ENCODE peak calls at places on chromosomes 2 and 18, in seven cellular contexts. One of them, this sample, is unnamed.

GRCh38 chr2:195468771-195469170 is 188.3 kb upstream of the SLC39A10 start:
- DNase-seq in CD8-positive, alpha-beta memory T cell: no peak
- DNase-seq in fibroblast of pulmonary artery: no peak
- DNase-seq in SK-N-SH: no peak
- DNase-seq in H1: no peak
- DNase-seq in mesenchymal stem cell: no peak
- DNase-seq in body of pancreas: no peak
- DNase-seq in this sample: no peak

GRCh38 chr18:13159579-13159978 is 59.0 kb upstream of the LDLRAD4 start:
- DNase-seq in CD8-positive, alpha-beta memory T cell: no peak
- DNase-seq in fibroblast of pulmonary artery: peak; percentile 81
- DNase-seq in SK-N-SH: peak; percentile 73
- DNase-seq in H1: no peak
- DNase-seq in mesenchymal stem cell: peak; percentile 75
- DNase-seq in body of pancreas: no peak
- DNase-seq in this sample: peak; percentile 23

GRCh38 chr2:30147196-30147714 is 448 bp downstream of the YPEL5 start:
- DNase-seq in CD8-positive, alpha-beta memory T cell: no peak
- DNase-seq in fibroblast of pulmonary artery: no peak
- DNase-seq in SK-N-SH: no peak
- DNase-seq in H1: no peak
- DNase-seq in mesenchymal stem cell: no peak
- DNase-seq in body of pancreas: peak; percentile 16
- DNase-seq in this sample: no peak

GRCh38 chr2:144938308-144938709 is 418.4 kb upstream of the ZEB2 start:
- DNase-seq in CD8-positive, alpha-beta memory T cell: no peak
- DNase-seq in fibroblast of pulmonary artery: peak; percentile 95
- DNase-seq in SK-N-SH: peak; percentile 6
- DNase-seq in H1: no peak
- DNase-seq in mesenchymal stem cell: peak; percentile 94
- DNase-seq in body of pancreas: no peak
- DNase-seq in this sample: no peak

GRCh38 chr18:43277164-43277600 is at the start of gene SYT4:
- DNase-seq in CD8-positive, alpha-beta memory T cell: no peak
- DNase-seq in fibroblast of pulmonary artery: peak; percentile 77
- DNase-seq in SK-N-SH: peak; percentile 40
- DNase-seq in H1: peak; percentile 66
- DNase-seq in mesenchymal stem cell: peak; percentile 78
- DNase-seq in body of pancreas: peak; percentile 43
- DNase-seq in this sample: peak; percentile 81

GRCh38 chr2:12602661-12603060 is 114.1 kb upstream of the TRIB2 start:
- DNase-seq in CD8-positive, alpha-beta memory T cell: no peak
- DNase-seq in fibroblast of pulmonary artery: no peak
- DNase-seq in SK-N-SH: no peak
- DNase-seq in H1: no peak
- DNase-seq in mesenchymal stem cell: no peak
- DNase-seq in body of pancreas: no peak
- DNase-seq in this sample: no peak

GRCh38 chr2:235779444-235779896 is 285.6 kb downstream of the AGAP1 start:
- DNase-seq in CD8-positive, alpha-beta memory T cell: no peak
- DNase-seq in fibroblast of pulmonary artery: peak; percentile 74
- DNase-seq in SK-N-SH: peak; percentile 78
- DNase-seq in H1: peak; percentile 71
- DNase-seq in mesenchymal stem cell: peak; percentile 67
- DNase-seq in body of pancreas: peak; percentile 76
- DNase-seq in this sample: peak; percentile 34

GRCh38 chr2:118221952-118222594 is 133.8 kb downstream of the INSIG2 start:
- DNase-seq in CD8-positive, alpha-beta memory T cell: no peak
- DNase-seq in fibroblast of pulmonary artery: peak; percentile 83
- DNase-seq in SK-N-SH: peak; percentile 72
- DNase-seq in H1: no peak
- DNase-seq in mesenchymal stem cell: peak; percentile 70
- DNase-seq in body of pancreas: peak; percentile 56
- DNase-seq in this sample: peak; percentile 40

GRCh38 chr2:42141687-42142475 is 27.3 kb upstream of the EML4 start:
- DNase-seq in CD8-positive, alpha-beta memory T cell: no peak
- DNase-seq in fibroblast of pulmonary artery: peak; percentile 95
- DNase-seq in SK-N-SH: peak; percentile 56
- DNase-seq in H1: no peak
- DNase-seq in mesenchymal stem cell: peak; percentile 85
- DNase-seq in body of pancreas: peak; percentile 68
- DNase-seq in this sample: no peak

GRCh38 chr18:36334798-36335197 is 37.3 kb downstream of the FHOD3 start:
- DNase-seq in CD8-positive, alpha-beta memory T cell: no peak
- DNase-seq in fibroblast of pulmonary artery: no peak
- DNase-seq in SK-N-SH: no peak
- DNase-seq in H1: no peak
- DNase-seq in mesenchymal stem cell: no peak
- DNase-seq in body of pancreas: no peak
- DNase-seq in this sample: no peak

GRCh38 chr2:142131016-142131714 is at the start of gene LRP1B:
- DNase-seq in CD8-positive, alpha-beta memory T cell: no peak
- DNase-seq in fibroblast of pulmonary artery: peak; percentile 52
- DNase-seq in SK-N-SH: peak; percentile 40
- DNase-seq in H1: peak; percentile 3
- DNase-seq in mesenchymal stem cell: peak; percentile 73
- DNase-seq in body of pancreas: peak; percentile 19
- DNase-seq in this sample: no peak

GRCh38 chr2:239146741-239147181 is 254.1 kb downstream of the HDAC4 start:
- DNase-seq in CD8-positive, alpha-beta memory T cell: no peak
- DNase-seq in fibroblast of pulmonary artery: no peak
- DNase-seq in SK-N-SH: no peak
- DNase-seq in H1: no peak
- DNase-seq in mesenchymal stem cell: no peak
- DNase-seq in body of pancreas: no peak
- DNase-seq in this sample: no peak

GRCh38 chr2:151760139-151760650 is 25.9 kb upstream of the NEB start:
- DNase-seq in CD8-positive, alpha-beta memory T cell: no peak
- DNase-seq in fibroblast of pulmonary artery: peak; percentile 26
- DNase-seq in SK-N-SH: no peak
- DNase-seq in H1: peak; percentile 7
- DNase-seq in mesenchymal stem cell: no peak
- DNase-seq in body of pancreas: no peak
- DNase-seq in this sample: no peak

GRCh38 chr2:131154071-131154531 is 49.0 kb downstream of the PLEKHB2 start:
- DNase-seq in CD8-positive, alpha-beta memory T cell: peak; percentile 49
- DNase-seq in fibroblast of pulmonary artery: peak; percentile 62
- DNase-seq in SK-N-SH: peak; percentile 92
- DNase-seq in H1: no peak
- DNase-seq in mesenchymal stem cell: peak; percentile 67
- DNase-seq in body of pancreas: peak; percentile 62
- DNase-seq in this sample: no peak

GRCh38 chr2:169767243-169767888 is 31.3 kb upstream of the SSB start:
- DNase-seq in CD8-positive, alpha-beta memory T cell: peak; percentile 34
- DNase-seq in fibroblast of pulmonary artery: peak; percentile 76
- DNase-seq in SK-N-SH: peak; percentile 63
- DNase-seq in H1: no peak
- DNase-seq in mesenchymal stem cell: peak; percentile 53
- DNase-seq in body of pancreas: peak; percentile 66
- DNase-seq in this sample: peak; percentile 22

GRCh38 chr2:40488101-40488598 is 36.3 kb upstream of the SLC8A1 start:
- DNase-seq in CD8-positive, alpha-beta memory T cell: no peak
- DNase-seq in fibroblast of pulmonary artery: peak; percentile 67
- DNase-seq in SK-N-SH: peak; percentile 32
- DNase-seq in H1: no peak
- DNase-seq in mesenchymal stem cell: peak; percentile 50
- DNase-seq in body of pancreas: no peak
- DNase-seq in this sample: no peak
- H3K4me3 ChIP-seq in CD8-positive, alpha-beta memory T cell: no peak overlapping the region
- H3K4me3 ChIP-seq in fibroblast of pulmonary artery: no peak overlapping the region
- H3K4me3 ChIP-seq in SK-N-SH: no peak overlapping the region
- H3K4me3 ChIP-seq in H1: no peak overlapping the region
- H3K4me3 ChIP-seq in mesenchymal stem cell: peak overlapping the region; percentile 76
- H3K4me3 ChIP-seq in body of pancreas: no peak overlapping the region
- H3K4me3 ChIP-seq in this sample: no peak overlapping the region

GRCh38 chr18:217532-218334 is 50.1 kb downstream of the THOC1 start:
- DNase-seq in CD8-positive, alpha-beta memory T cell: no peak
- DNase-seq in fibroblast of pulmonary artery: no peak
- DNase-seq in SK-N-SH: no peak
- DNase-seq in H1: no peak
- DNase-seq in mesenchymal stem cell: no peak
- DNase-seq in body of pancreas: no peak
- DNase-seq in this sample: no peak

GRCh38 chr18:215448-216010 is 52.3 kb downstream of the THOC1 start:
- DNase-seq in CD8-positive, alpha-beta memory T cell: no peak
- DNase-seq in fibroblast of pulmonary artery: no peak
- DNase-seq in SK-N-SH: no peak
- DNase-seq in H1: no peak
- DNase-seq in mesenchymal stem cell: no peak
- DNase-seq in body of pancreas: no peak
- DNase-seq in this sample: peak; percentile 91

DNA sequence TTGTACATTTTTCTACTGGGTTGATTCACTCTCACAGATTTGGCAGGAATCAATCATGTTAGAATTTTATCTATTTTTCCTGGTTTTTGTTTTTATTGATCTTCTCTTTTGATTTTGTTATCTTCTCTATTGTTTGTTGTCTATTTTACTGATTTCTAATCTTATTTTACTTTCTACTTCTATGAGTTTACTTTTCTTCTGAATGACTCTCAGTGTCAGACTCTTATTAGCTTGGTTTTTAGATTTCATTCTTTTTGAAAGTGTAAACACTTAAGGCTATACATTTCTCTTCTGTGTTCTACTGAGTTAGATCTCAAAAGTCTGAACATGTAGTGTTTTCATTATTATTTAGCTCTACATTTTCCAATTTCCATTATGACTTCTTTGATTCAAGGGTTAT is 47.1 kb downstream of the THOC1 start:
- DNase-seq in CD8-positive, alpha-beta memory T cell: no peak
- DNase-seq in fibroblast of pulmonary artery: no peak
- DNase-seq in SK-N-SH: no peak
- DNase-seq in H1: no peak
- DNase-seq in mesenchymal stem cell: no peak
- DNase-seq in body of pancreas: no peak
- DNase-seq in this sample: no peak
- H3K4me3 ChIP-seq in CD8-positive, alpha-beta memory T cell: no peak overlapping the region
- H3K4me3 ChIP-seq in fibroblast of pulmonary artery: no peak overlapping the region
- H3K4me3 ChIP-seq in SK-N-SH: no peak overlapping the region
- H3K4me3 ChIP-seq in H1: no peak overlapping the region
- H3K4me3 ChIP-seq in mesenchymal stem cell: no peak overlapping the region
- H3K4me3 ChIP-seq in body of pancreas: no peak overlapping the region
- H3K4me3 ChIP-seq in this sample: no peak overlapping the region

GRCh38 chr2:177257471-177257870 is 7.1 kb downstream of the NFE2L2 start:
- DNase-seq in CD8-positive, alpha-beta memory T cell: no peak
- DNase-seq in fibroblast of pulmonary artery: no peak
- DNase-seq in SK-N-SH: no peak
- DNase-seq in H1: no peak
- DNase-seq in mesenchymal stem cell: no peak
- DNase-seq in body of pancreas: no peak
- DNase-seq in this sample: no peak
- H3K4me3 ChIP-seq in CD8-positive, alpha-beta memory T cell: no peak overlapping the region
- H3K4me3 ChIP-seq in fibroblast of pulmonary artery: no peak overlapping the region
- H3K4me3 ChIP-seq in SK-N-SH: no peak overlapping the region
- H3K4me3 ChIP-seq in H1: no peak overlapping the region
- H3K4me3 ChIP-seq in mesenchymal stem cell: no peak overlapping the region
- H3K4me3 ChIP-seq in body of pancreas: no peak overlapping the region
- H3K4me3 ChIP-seq in this sample: no peak overlapping the region

DNA sequence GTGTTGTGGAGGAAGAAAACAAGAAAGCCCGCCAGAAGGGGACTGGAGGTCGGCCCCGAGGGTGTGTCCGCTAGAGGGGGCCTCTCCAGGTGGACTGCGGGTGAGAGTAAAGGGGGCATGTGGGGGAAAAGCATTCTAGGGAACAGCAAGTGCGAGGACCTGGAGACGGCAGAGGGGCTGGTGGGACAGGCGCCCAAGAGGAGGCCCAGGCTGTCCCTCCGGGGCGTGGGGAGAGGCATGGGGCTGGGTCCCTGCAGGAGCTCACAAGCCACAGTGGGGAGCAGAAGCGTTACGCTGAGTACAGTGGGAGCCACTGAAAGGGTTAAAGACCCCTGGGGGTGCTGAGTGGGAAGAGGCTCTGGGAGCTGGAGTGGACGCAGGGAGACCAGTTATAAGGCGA is 1.6 kb upstream of the KLF11 start:
- DNase-seq in CD8-positive, alpha-beta memory T cell: no peak
- DNase-seq in fibroblast of pulmonary artery: no peak
- DNase-seq in SK-N-SH: no peak
- DNase-seq in H1: no peak
- DNase-seq in mesenchymal stem cell: no peak
- DNase-seq in body of pancreas: no peak
- DNase-seq in this sample: no peak
- H3K4me3 ChIP-seq in CD8-positive, alpha-beta memory T cell: no peak overlapping the region
- H3K4me3 ChIP-seq in fibroblast of pulmonary artery: no peak overlapping the region
- H3K4me3 ChIP-seq in SK-N-SH: no peak overlapping the region
- H3K4me3 ChIP-seq in H1: peak overlapping the region; percentile 72
- H3K4me3 ChIP-seq in mesenchymal stem cell: no peak overlapping the region
- H3K4me3 ChIP-seq in body of pancreas: no peak overlapping the region
- H3K4me3 ChIP-seq in this sample: no peak overlapping the region

GRCh38 chr2:216694826-216695217 is 527 bp downstream of the IGFBP5 start:
- DNase-seq in CD8-positive, alpha-beta memory T cell: no peak
- DNase-seq in fibroblast of pulmonary artery: no peak
- DNase-seq in SK-N-SH: no peak
- DNase-seq in H1: no peak
- DNase-seq in mesenchymal stem cell: no peak
- DNase-seq in body of pancreas: no peak
- DNase-seq in this sample: no peak

GRCh38 chr2:216695401-216695821 is at the start of gene IGFBP5:
- DNase-seq in CD8-positive, alpha-beta memory T cell: no peak
- DNase-seq in fibroblast of pulmonary artery: peak; percentile 81
- DNase-seq in SK-N-SH: peak; percentile 46
- DNase-seq in H1: peak; percentile 66
- DNase-seq in mesenchymal stem cell: peak; percentile 91
- DNase-seq in body of pancreas: peak; percentile 81
- DNase-seq in this sample: no peak

GRCh38 chr2:216693414-216694100 is 1.8 kb downstream of the IGFBP5 start:
- DNase-seq in CD8-positive, alpha-beta memory T cell: no peak
- DNase-seq in fibroblast of pulmonary artery: no peak
- DNase-seq in SK-N-SH: no peak
- DNase-seq in H1: no peak
- DNase-seq in mesenchymal stem cell: peak; percentile 44
- DNase-seq in body of pancreas: no peak
- DNase-seq in this sample: no peak

GRCh38 chr2:216692636-216693413 is 2.5 kb downstream of the IGFBP5 start:
- DNase-seq in CD8-positive, alpha-beta memory T cell: peak; percentile 9
- DNase-seq in fibroblast of pulmonary artery: peak; percentile 29
- DNase-seq in SK-N-SH: peak; percentile 86
- DNase-seq in H1: no peak
- DNase-seq in mesenchymal stem cell: peak; percentile 85
- DNase-seq in body of pancreas: peak; percentile 55
- DNase-seq in this sample: no peak

GRCh38 chr2:216694201-216694825 is 1.0 kb downstream of the IGFBP5 start:
- DNase-seq in CD8-positive, alpha-beta memory T cell: no peak
- DNase-seq in fibroblast of pulmonary artery: peak; percentile 22
- DNase-seq in SK-N-SH: peak; percentile 68
- DNase-seq in H1: no peak
- DNase-seq in mesenchymal stem cell: peak; percentile 70
- DNase-seq in body of pancreas: peak; percentile 54
- DNase-seq in this sample: no peak
- H3K4me3 ChIP-seq in CD8-positive, alpha-beta memory T cell: no peak overlapping the region
- H3K4me3 ChIP-seq in fibroblast of pulmonary artery: peak overlapping the region; percentile 50
- H3K4me3 ChIP-seq in SK-N-SH: peak overlapping the region; percentile 74
- H3K4me3 ChIP-seq in H1: peak overlapping the region; percentile 71
- H3K4me3 ChIP-seq in mesenchymal stem cell: peak overlapping the region; percentile 91
- H3K4me3 ChIP-seq in body of pancreas: peak overlapping the region; percentile 8
- H3K4me3 ChIP-seq in this sample: peak overlapping the region; percentile 14

GRCh38 chr2:54454548-54454921 is 1.6 kb upstream of the SPTBN1 start:
- DNase-seq in CD8-positive, alpha-beta memory T cell: no peak
- DNase-seq in fibroblast of pulmonary artery: no peak
- DNase-seq in SK-N-SH: no peak
- DNase-seq in H1: no peak
- DNase-seq in mesenchymal stem cell: no peak
- DNase-seq in body of pancreas: no peak
- DNase-seq in this sample: no peak
- H3K4me3 ChIP-seq in CD8-positive, alpha-beta memory T cell: no peak overlapping the region
- H3K4me3 ChIP-seq in fibroblast of pulmonary artery: no peak overlapping the region
- H3K4me3 ChIP-seq in SK-N-SH: no peak overlapping the region
- H3K4me3 ChIP-seq in H1: peak overlapping the region; percentile 77
- H3K4me3 ChIP-seq in mesenchymal stem cell: peak overlapping the region; percentile 87
- H3K4me3 ChIP-seq in body of pancreas: no peak overlapping the region
- H3K4me3 ChIP-seq in this sample: no peak overlapping the region

GRCh38 chr2:241228860-241229516 is 40.5 kb downstream of the ANO7 start:
- DNase-seq in CD8-positive, alpha-beta memory T cell: no peak
- DNase-seq in fibroblast of pulmonary artery: no peak
- DNase-seq in SK-N-SH: no peak
- DNase-seq in H1: no peak
- DNase-seq in mesenchymal stem cell: no peak
- DNase-seq in body of pancreas: no peak
- DNase-seq in this sample: no peak
- H3K4me3 ChIP-seq in CD8-positive, alpha-beta memory T cell: no peak overlapping the region
- H3K4me3 ChIP-seq in fibroblast of pulmonary artery: no peak overlapping the region
- H3K4me3 ChIP-seq in SK-N-SH: no peak overlapping the region
- H3K4me3 ChIP-seq in H1: no peak overlapping the region
- H3K4me3 ChIP-seq in mesenchymal stem cell: no peak overlapping the region
- H3K4me3 ChIP-seq in body of pancreas: no peak overlapping the region
- H3K4me3 ChIP-seq in this sample: no peak overlapping the region

This sample was measured in LNCaP clone FGC.